ENCODE peak calls at places on chromosomes 7 and 10, in five cellular contexts. Q is transverse colon, F is right lobe of liver, P is mammary epithelial cell, K is cardiac muscle cell. B is an unnamed sample.
A peak's percentile ranks its signal among the peaks of the same experiment; 100 is the strongest.

GRCh38 chr7:21806388-21806787 is 139.3 kb downstream of the CDCA7L start:
- DNase-seq in P (no peak), Q (no peak), F (no peak), K (no peak), B (no peak)

GRCh38 chr10:75029874-75030273 is 81.6 kb upstream of the SAMD8 start:
- DNase-seq in F (no peak), P (no peak), K (no peak), Q (no peak), B (no peak)

GRCh38 chr7:139936760-139937310 is 107.8 kb downstream of the TBXAS1 start:
- DNase-seq in Q (no peak), K (no peak), P (peak; percentile 38), F (no peak), B (no peak)

GRCh38 chr7:117202511-117202910 is 120.3 kb downstream of the WNT2 start:
- DNase-seq in P (peak; percentile 12), F (no peak), K (no peak), Q (no peak), B (no peak)

GRCh38 chr10:104406715-104407517 is 53.3 kb downstream of the CFAP58 start:
- DNase-seq in K (peak; percentile 45), Q (no peak), P (peak; percentile 27), F (no peak), B (no peak)

GRCh38 chr7:105013818-105014724 is at the start of gene KMT2E:
- DNase-seq in P (peak; percentile 74), K (peak; percentile 92), Q (peak; percentile 91), F (peak; percentile 90), B (peak; percentile 90)

GRCh38 chr10:72503241-72503640 is 122.6 kb downstream of the MICU1 start:
- DNase-seq in F (peak; percentile 45), P (no peak), K (no peak), Q (no peak), B (no peak)

GRCh38 chr10:98074315-98074911 is 44.0 kb upstream of the CRTAC1 start:
- DNase-seq in F (no peak), Q (no peak), K (peak; percentile 67), P (peak; percentile 11), B (no peak)

GRCh38 chr10:110648743-110649651 is 4.9 kb downstream of the RBM20 start:
- DNase-seq in P (no peak), F (no peak), K (no peak), Q (no peak), B (no peak)

GRCh38 chr10:80133221-80133620 is 691 bp downstream of the PLAC9 start:
- DNase-seq in P (no peak), Q (no peak), F (no peak), K (no peak), B (no peak)

GRCh38 chr10:94402204-94403033 is at the start of gene TBC1D12:
- DNase-seq in P (peak; percentile 95), Q (peak; percentile 96), F (peak; percentile 95), K (peak; percentile 94), B (peak; percentile 94)

GRCh38 chr7:153109561-153109960 is 350.0 kb downstream of the ACTR3B start:
- DNase-seq in Q (no peak), F (no peak), P (no peak), K (no peak), B (no peak)

GRCh38 chr7:142866361-142867096 is 11.7 kb downstream of the EPHB6 start:
- DNase-seq in F (no peak), K (peak; percentile 57), Q (peak; percentile 41), P (no peak), B (no peak)

GRCh38 chr10:4243651-4244050 is 458.6 kb upstream of the KLF6 start:
- DNase-seq in P (peak; percentile 93), Q (no peak), F (no peak), K (no peak), B (no peak)

DNA sequence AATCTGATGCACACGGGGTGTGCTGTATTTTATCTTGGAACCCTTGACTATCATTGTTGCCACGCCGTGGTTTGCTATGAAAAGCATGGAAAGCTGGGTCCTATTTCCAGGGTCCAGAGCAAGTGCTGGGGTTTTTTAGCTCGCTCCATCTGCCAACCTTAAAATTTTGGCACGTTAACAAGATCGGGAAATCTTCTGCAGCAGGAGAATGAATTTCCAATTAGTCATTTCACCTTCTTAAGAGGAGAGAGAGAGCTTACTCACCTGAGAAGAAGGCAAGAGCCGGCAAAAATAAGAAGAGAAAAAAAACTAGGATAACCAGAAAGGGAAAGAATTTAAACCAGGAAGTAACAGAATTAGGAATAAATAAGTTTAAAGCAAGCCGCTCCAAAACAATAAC is 223.6 kb upstream of the CELF2 start:
- DNase-seq in P (peak; percentile 86), F (no peak), K (no peak), Q (no peak), B (no peak)
- H3K36me3 ChIP-seq in P (no peaks in the 10 kb centered on the region), F (no peaks in the 10 kb centered on the region), K (no peaks in the 10 kb centered on the region), Q (no peaks in the 10 kb centered on the region), B (no peaks in the 10 kb centered on the region)

GRCh38 chr7:30973791-30974604 is 10.2 kb downstream of the GHRHR start:
- DNase-seq in P (no peak), Q (no peak), K (no peak), F (no peak), B (peak; percentile 25)
- TF ChIP-seq CTCF in P (no peak), Q (no peak), K (no peak), F (no peak), B (no peak)

DNA sequence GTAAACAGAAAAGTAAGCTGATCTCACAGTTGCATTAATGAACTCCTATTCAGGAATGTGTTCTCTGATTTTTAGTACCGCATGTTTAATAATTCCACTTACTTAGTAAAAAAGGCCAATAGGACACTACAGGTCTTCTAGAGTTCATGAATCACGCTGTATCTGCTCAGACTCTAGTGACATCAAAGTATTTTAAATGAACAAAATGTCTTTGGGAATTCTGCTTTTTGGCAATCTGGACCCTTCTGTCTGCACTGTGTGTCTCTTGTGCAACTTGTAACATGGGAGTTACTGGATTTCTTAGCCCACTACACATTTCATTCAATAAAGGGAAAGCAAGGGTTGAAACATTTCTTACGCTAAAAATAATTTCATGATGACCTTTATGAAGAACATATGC is 50.2 kb downstream of the RABGEF1 start:
- DNase-seq in F (no peak), P (no peak), Q (no peak), K (no peak), B (no peak)
- H3K36me3 ChIP-seq in F (no peaks in the 10 kb centered on the region), P (peaks cover 11% of the 10 kb centered on the region), Q (no peaks in the 10 kb centered on the region), K (peaks cover 40% of the 10 kb centered on the region), B (peaks cover 8% of the 10 kb centered on the region)

GRCh38 chr7:144792050-144792449 is 43.8 kb downstream of the TPK1 start:
- DNase-seq in F (no peak), K (no peak), P (no peak), Q (no peak), B (no peak)

GRCh38 chr7:144791488-144791887 is 44.4 kb downstream of the TPK1 start:
- DNase-seq in F (no peak), K (no peak), P (no peak), Q (no peak), B (no peak)

GRCh38 chr7:144796919-144797318 is 38.9 kb downstream of the TPK1 start:
- DNase-seq in Q (no peak), F (no peak), K (no peak), P (no peak), B (no peak)
- TF ChIP-seq CTCF in Q (no peak), F (no peak), K (no peak), P (no peak), B (no peak)

DNA sequence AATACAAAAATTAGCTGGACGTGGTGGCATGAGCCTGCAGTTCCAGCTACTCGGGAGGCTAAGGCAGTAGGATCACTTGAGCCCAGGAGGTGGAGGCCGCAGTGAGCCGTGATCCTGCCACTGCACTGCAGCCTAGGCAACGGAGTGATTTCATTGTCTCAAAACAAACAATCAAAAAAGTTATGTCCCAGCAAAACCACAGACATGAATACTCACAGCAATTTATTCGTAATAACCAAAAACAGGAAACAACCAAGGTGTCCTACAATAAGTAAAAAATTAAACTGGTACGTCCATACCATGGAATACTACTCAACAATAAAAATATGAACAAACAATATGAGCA is 11.6 kb upstream of the CYTH3 start:
- DNase-seq in Q (no peak), P (peak; percentile 44), K (no peak), F (no peak), B (no peak)
- H3K36me3 ChIP-seq in Q (no peaks in the 10 kb centered on the region), P (no peaks in the 10 kb centered on the region), K (no peaks in the 10 kb centered on the region), F (no peaks in the 10 kb centered on the region), B (no peaks in the 10 kb centered on the region)